ENCODE peak calls at places on chromosomes 13 and 19, in ten cellular contexts. M is foreskin keratinocyte, I is aorta, G is DND-41, J is thoracic aorta, T is pancreas, N is RWPE2, X is heart right ventricle, W is PC-3, P is IMR-90. E is an unnamed sample.

GRCh38 chr19:51372649-51373504 is at the start of gene NKG7:
- ATAC-seq in N (no peak), T (no peak), W (no peak), M (no peak), G (peak; percentile 87), J (no peak), P (no peak), X (no peak), I (no peak), E (no peak)

GRCh38 chr19:34269489-34269888 is 15.1 kb downstream of the GARRE1 start:
- ATAC-seq in P (no peak), J (no peak), M (no peak), G (no peak), X (no peak), T (peak; percentile 37), I (no peak), N (no peak), W (no peak), E (no peak)

GRCh38 chr19:3606174-3606689 is 443 bp downstream of the TBXA2R start:
- ATAC-seq in G (no peak), X (no peak), P (peak; percentile 42), M (peak; percentile 20), I (peak; percentile 23), W (peak; percentile 69), J (no peak), N (peak; percentile 30), T (peak; percentile 79), E (peak; percentile 30)

GRCh38 chr19:14015454-14016035 is 9.4 kb upstream of the RFX1 start:
- ATAC-seq in G (no peak), N (no peak), J (no peak), P (no peak), T (peak; percentile 77), W (no peak), M (no peak), X (no peak), I (no peak), E (no peak)

GRCh38 chr13:30194906-30195305 is 112.4 kb downstream of the KATNAL1 start:
- ATAC-seq in P (peak; percentile 54), M (no peak), T (no peak), J (no peak), I (no peak), N (no peak), X (no peak), G (no peak), W (no peak), E (no peak)

GRCh38 chr13:27613623-27614022 is 6.7 kb downstream of the LNX2 start:
- ATAC-seq in X (no peak), J (no peak), W (no peak), T (no peak), M (no peak), G (no peak), N (no peak), I (no peak), P (no peak), E (no peak)

GRCh38 chr13:28329395-28330158 is 165.4 kb downstream of the FLT1 start:
- ATAC-seq in M (no peak), W (no peak), N (no peak), J (peak; percentile 53), G (no peak), X (peak; percentile 59), I (peak; percentile 70), T (no peak), P (peak; percentile 98), E (peak; percentile 74)

GRCh38 chr19:22784051-22784450 is at the start of gene ZNF99:
- ATAC-seq in J (peak; percentile 76), N (no peak), W (no peak), I (peak; percentile 80), P (no peak), M (no peak), X (peak; percentile 98), G (no peak), T (no peak), E (peak; percentile 72)

GRCh38 chr13:42412812-42413795 is 141.2 kb downstream of the AKAP11 start:
- ATAC-seq in W (no peak), G (no peak), P (no peak), N (no peak), I (no peak), T (no peak), X (no peak), M (no peak), J (no peak), E (no peak)

GRCh38 chr13:111451402-111451801 is 131.0 kb downstream of the TEX29 start:
- ATAC-seq in T (peak; percentile 38), M (no peak), N (no peak), J (no peak), I (no peak), G (no peak), P (no peak), W (no peak), X (no peak), E (no peak)

GRCh38 chr13:59468396-59468795 is 695.3 kb downstream of the DIAPH3 start:
- ATAC-seq in J (no peak), T (no peak), W (no peak), N (no peak), M (no peak), X (no peak), I (no peak), G (no peak), P (no peak), E (no peak)

GRCh38 chr13:35675651-35676050 is 199.2 kb upstream of the MAB21L1 start:
- ATAC-seq in T (no peak), I (no peak), N (no peak), W (no peak), G (no peak), M (no peak), X (no peak), P (no peak), J (no peak), E (no peak)

GRCh38 chr19:47340477-47341208 is 8.5 kb upstream of the DHX34 start:
- ATAC-seq in J (no peak), G (no peak), I (peak; percentile 29), P (no peak), W (no peak), T (no peak), X (no peak), N (no peak), M (no peak), E (no peak)

GRCh38 chr19:46495789-46496099 is at the start of gene PNMA8B:
- ATAC-seq in G (no peak), I (peak; percentile 68), W (no peak), N (peak; percentile 82), P (peak; percentile 51), J (no peak), T (peak; percentile 83), X (peak; percentile 32), M (peak; percentile 80), E (no peak)

GRCh38 chr13:95710313-95710712 is 33.4 kb downstream of the DNAJC3 start:
- ATAC-seq in P (no peak), W (no peak), N (no peak), G (no peak), J (no peak), T (no peak), X (no peak), I (no peak), M (peak; percentile 81), E (no peak)

DNA sequence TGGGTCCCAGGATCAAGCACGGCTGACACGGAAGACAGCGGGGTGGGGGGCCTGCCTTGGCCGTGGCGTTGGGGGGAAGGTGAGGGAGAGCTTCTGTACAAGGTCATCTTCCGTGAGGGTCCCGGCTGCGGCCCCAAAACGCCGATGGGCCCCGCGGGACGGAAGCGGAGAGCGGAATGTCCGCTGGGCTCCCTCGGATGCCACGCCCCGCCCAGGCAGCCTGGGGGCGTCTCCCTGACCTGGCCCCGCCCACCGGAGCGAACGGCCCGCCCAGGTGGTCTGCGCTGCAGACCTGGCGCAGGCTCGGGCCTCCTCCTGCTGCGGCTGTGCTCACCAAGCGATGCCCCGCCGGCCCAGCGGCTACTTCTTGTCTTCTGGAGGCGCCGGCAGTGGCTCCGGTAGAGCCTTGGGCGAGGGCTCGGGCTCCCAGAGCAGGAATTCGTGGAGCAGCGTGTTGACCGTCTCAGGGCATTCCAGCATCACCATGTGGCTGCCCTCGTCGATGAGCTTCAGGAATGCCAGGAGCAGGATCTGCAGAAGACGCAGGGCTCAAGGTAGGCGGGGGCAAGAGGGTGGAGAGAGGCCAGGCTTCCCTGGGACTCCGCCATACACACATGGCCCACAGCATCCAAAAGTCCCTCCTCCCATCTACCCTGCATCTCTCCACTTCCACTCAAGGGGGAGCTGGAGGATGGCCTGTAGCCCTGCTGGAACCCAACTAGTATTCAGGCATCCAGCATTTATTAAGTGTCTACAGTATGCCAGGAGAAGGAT is 10.7 kb downstream of the ABHD8 start:
- ATAC-seq in P (peak; percentile 94), T (peak; percentile 67), M (peak; percentile 89), X (peak; percentile 88), N (peak; percentile 87), G (peak; percentile 95), J (peak; percentile 72), W (peak; percentile 61), I (peak; percentile 93), E (peak; percentile 94)
- H3K27ac ChIP-seq in P (peak overlapping the region; percentile 93), T (no peak overlapping the region), M (no peak overlapping the region), X (peak overlapping the region; percentile 10), N (peak overlapping the region; percentile 55), G (peak overlapping the region; percentile 79), J (peak overlapping the region; percentile 51), W (no peak overlapping the region), I (no peak overlapping the region), E (peak overlapping the region; percentile 86)

DNA sequence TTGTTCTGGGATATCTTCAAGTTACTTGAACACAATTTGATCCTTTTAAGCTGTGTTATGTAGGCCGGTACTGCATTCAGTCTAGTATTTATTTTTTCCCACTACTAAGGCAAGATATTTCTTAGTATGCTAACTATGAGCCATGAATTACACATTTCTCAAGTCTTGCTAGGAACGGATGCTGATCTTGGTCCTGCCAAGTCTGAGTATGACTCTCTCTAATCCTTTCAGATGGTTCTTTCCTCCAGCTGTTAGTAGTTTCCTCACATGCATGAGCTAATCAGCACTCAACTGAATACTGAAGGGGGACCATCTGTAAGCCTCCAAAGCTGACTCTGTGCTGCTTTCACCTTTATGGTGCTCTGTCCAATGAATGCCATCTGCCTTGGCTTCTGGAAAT is 460.3 kb downstream of the KCTD12 start:
- ATAC-seq in P (peak; percentile 98), G (no peak), N (peak; percentile 42), I (peak; percentile 78), W (no peak), M (no peak), J (peak; percentile 84), X (peak; percentile 89), T (no peak), E (peak; percentile 87)
- H3K4me1 ChIP-seq in P (peaks cover 2% of the 10 kb centered on the region), G (no peaks in the 10 kb centered on the region), N (no peaks in the 10 kb centered on the region), I (peaks cover 2% of the 10 kb centered on the region), W (peaks cover 9% of the 10 kb centered on the region), M (no peaks in the 10 kb centered on the region), J (no peaks in the 10 kb centered on the region), X (peaks cover 8% of the 10 kb centered on the region), T (no peaks in the 10 kb centered on the region), E (no peaks in the 10 kb centered on the region)

GRCh38 chr13:40598599-40598998 is 67.8 kb downstream of the FOXO1 start:
- ATAC-seq in I (peak; percentile 47), P (no peak), M (no peak), T (peak; percentile 55), W (no peak), N (no peak), X (no peak), J (no peak), G (no peak), E (peak; percentile 52)
- H3K27ac ChIP-seq in I (no peak overlapping the region), P (no peak overlapping the region), M (no peak overlapping the region), T (no peak overlapping the region), W (no peak overlapping the region), N (no peak overlapping the region), X (no peak overlapping the region), J (no peak overlapping the region), G (no peak overlapping the region), E (peak overlapping the region; percentile 67)

GRCh38 chr13:31905896-31906295 is 125.7 kb upstream of the FRY start:
- ATAC-seq in X (no peak), W (no peak), I (no peak), G (no peak), J (no peak), M (no peak), N (no peak), T (no peak), P (no peak), E (no peak)
- H3K4me1 ChIP-seq in X (peaks cover 53% of the 10 kb centered on the region), W (peaks cover 3% of the 10 kb centered on the region), I (no peaks in the 10 kb centered on the region), G (no peaks in the 10 kb centered on the region), J (no peaks in the 10 kb centered on the region), M (peaks cover 8% of the 10 kb centered on the region), N (peaks cover 4% of the 10 kb centered on the region), T (no peaks in the 10 kb centered on the region), P (no peaks in the 10 kb centered on the region), E (peaks cover 33% of the 10 kb centered on the region)

E was measured in gastroesophageal sphincter.